ENCODE peak calls at places on chromosomes 4 and X, in six cellular contexts. V, H, M, L, N and E are unnamed samples.

GRCh38 chr4:825063-825968 is 613 bp downstream of the CPLX1 start:
- DNase-seq in V (no peak), L (no peak), M (no peak), H (peak), N (peak), E (no peak)

GRCh38 chrX:8988456-8988855 is 45.5 kb downstream of the FAM9B start:
- DNase-seq in V (no peak), L (no peak), H (no peak), N (no peak), M (peak), E (no peak)

GRCh38 chr4:80219301-80220025 is 22.2 kb downstream of the PRDM8 start:
- DNase-seq in V (no peak), H (peak), L (no peak), N (no peak), M (no peak), E (no peak)

GRCh38 chr4:140085062-140085622 is 68.8 kb downstream of the MAML3 start:
- DNase-seq in N (no peak), H (no peak), V (no peak), L (no peak), M (no peak), E (no peak)

GRCh38 chr4:26496207-26496783 is 6.0 kb upstream of the CCKAR start:
- DNase-seq in N (no peak), L (no peak), M (peak), V (no peak), H (no peak), E (no peak)

GRCh38 chr4:153318696-153319320 is 25.7 kb upstream of the MND1 start:
- DNase-seq in H (peak), V (no peak), L (peak), N (no peak), M (peak), E (peak)

GRCh38 chrX:69289046-69289838 is 124.0 kb upstream of the PJA1 start:
- DNase-seq in N (no peak), V (no peak), L (no peak), H (no peak), M (no peak), E (no peak)

GRCh38 chr4:94995684-94996394 is 238.1 kb downstream of the BMPR1B start:
- DNase-seq in L (no peak), N (no peak), H (no peak), V (no peak), M (no peak), E (no peak)

DNA sequence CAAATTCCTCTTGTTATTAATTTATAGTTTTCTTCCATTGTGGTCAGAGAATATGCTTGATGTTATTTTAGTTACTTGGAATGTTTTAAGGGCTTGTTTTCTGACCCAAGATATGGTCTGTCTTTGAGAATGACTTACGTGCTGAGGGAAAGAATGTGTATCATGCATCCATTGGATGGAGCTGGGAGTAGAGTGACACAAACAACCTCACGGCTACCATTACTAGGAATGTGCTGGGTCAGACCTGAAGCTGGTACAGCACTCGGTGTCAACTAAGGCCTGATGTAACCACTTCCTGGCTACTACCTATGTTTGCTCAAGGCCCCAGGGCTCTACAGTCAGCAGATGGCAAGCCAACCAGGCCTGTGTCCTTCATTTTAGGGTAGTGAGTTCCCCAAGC is 257.8 kb downstream of the FAT4 start:
- DNase-seq in L (no peak), H (no peak), M (no peak), V (no peak), N (no peak), E (no peak)
- TF ChIP-seq POLR2AphosphoS5 in L (no peak), H (no peak), M (no peak), V (no peak), N (no peak), E (no peak)

GRCh38 chr4:52911684-52912294 is 49.7 kb downstream of the RASL11B start:
- DNase-seq in V (peak), L (peak), N (peak), H (peak), M (peak), E (peak)
- TF ChIP-seq TAF1 in V (no peak), L (no peak), N (no peak), H (no peak), M (no peak), E (no peak)

GRCh38 chrX:11758400-11759171 is 549 bp downstream of the MSL3 start:
- DNase-seq in H (peak), M (peak), V (no peak), L (peak), N (peak), E (peak)

GRCh38 chrX:11757397-11757728 is 674 bp upstream of the MSL3 start:
- DNase-seq in L (no peak), N (no peak), H (no peak), V (no peak), M (no peak), E (no peak)

GRCh38 chrX:11759172-11759460 is 1.1 kb downstream of the MSL3 start:
- DNase-seq in N (peak), M (no peak), L (no peak), H (no peak), V (no peak), E (no peak)

GRCh38 chrX:11756354-11757318 is 1.4 kb upstream of the MSL3 start:
- DNase-seq in M (no peak), H (no peak), V (no peak), N (no peak), L (no peak), E (no peak)

GRCh38 chrX:11757729-11758399 is at the start of gene MSL3:
- DNase-seq in N (peak), L (peak), H (peak), V (no peak), M (no peak), E (peak)
- TF ChIP-seq POLR2A in N (no peak), L (no peak), H (peak), V (peak), M (no peak), E (no peak)

GRCh38 chr4:76300012-76300411 is 6.5 kb upstream of the STBD1 start:
- DNase-seq in L (no peak), H (no peak), N (no peak), M (no peak), V (no peak), E (no peak)

GRCh38 chr4:76302856-76303438 is 3.6 kb upstream of the STBD1 start:
- DNase-seq in N (no peak), L (no peak), M (no peak), V (no peak), H (no peak), E (no peak)

GRCh38 chr4:76298227-76298626 is 8.3 kb upstream of the STBD1 start:
- DNase-seq in L (no peak), N (no peak), M (no peak), V (no peak), H (no peak), E (no peak)

GRCh38 chr4:76301775-76302162 is 4.8 kb upstream of the STBD1 start:
- DNase-seq in N (no peak), H (no peak), V (no peak), M (peak), L (no peak), E (no peak)

DNA sequence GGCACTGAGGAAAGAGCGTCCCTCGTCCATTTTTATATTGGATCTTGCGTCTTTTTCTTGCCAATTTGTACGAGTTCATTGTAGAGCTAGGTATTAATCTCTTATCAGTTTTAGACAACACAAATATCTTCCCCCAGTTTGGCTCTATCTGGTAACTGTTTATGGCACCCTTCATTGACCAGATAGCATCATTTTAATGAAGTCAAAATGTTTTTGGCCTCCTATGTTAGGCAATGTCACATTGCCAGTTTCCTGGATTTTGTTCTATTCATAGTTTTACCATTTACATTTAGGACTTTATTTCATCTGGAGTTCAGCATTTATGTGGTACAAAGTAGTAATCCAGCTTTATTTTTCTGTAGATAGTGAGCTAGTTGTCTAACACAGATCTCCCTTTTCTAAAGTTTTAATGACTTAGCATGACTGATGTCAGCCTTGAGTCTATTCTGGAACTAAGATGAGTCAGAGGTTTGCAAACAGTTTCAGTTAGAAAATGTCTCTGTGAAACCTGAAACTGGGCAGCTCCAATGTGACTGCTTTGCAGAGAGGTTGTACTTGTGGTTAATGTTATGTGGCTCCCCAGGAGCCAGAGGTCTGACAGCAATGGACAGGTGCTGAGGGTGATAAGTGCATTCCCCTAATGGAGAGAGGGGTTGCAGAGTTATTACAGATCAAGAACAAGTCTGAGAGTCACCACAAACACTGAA is 5.3 kb upstream of the STBD1 start:
- DNase-seq in V (peak), N (no peak), L (peak), H (peak), M (peak), E (peak)
- TF ChIP-seq POLR2AphosphoS5 in V (no peak), N (no peak), L (no peak), H (peak), M (no peak), E (no peak)

DNA sequence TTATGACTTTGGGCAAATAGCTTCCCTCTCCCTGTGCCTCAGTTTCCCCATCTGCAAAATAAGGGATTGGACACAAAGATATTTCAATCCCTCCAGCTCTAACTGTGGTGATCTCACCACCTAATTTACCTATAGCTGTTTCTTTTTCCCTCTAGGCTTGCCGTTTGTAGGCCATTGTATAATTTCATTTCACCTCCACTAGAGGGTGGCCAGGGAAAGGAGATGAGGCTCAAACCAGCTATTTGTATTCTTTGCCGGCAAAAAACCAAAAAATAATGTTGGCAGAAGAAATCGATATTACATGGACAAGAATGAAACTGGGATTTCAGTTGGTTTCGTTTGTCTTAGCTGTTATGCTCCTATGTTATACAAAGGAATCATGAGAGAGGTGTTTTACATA is 36.1 kb upstream of the DOCK11 start:
- DNase-seq in L (peak), V (peak), H (peak), M (peak), N (no peak), E (peak)
- TF ChIP-seq TAF1 in L (no peak), V (no peak), H (no peak), M (no peak), N (no peak), E (no peak)

GRCh38 chrX:130340271-130340670 is 552 bp downstream of the SLC25A14 start:
- DNase-seq in V (no peak), N (no peak), L (no peak), H (no peak), M (no peak), E (no peak)

GRCh38 chrX:130336531-130336930 is 3.2 kb upstream of the SLC25A14 start:
- DNase-seq in L (no peak), H (no peak), V (no peak), N (no peak), M (no peak), E (no peak)

GRCh38 chrX:130343411-130343810 is 3.7 kb downstream of the SLC25A14 start:
- DNase-seq in H (no peak), L (no peak), V (no peak), M (no peak), N (no peak), E (no peak)

GRCh38 chrX:130339408-130340222 is at the start of gene SLC25A14:
- DNase-seq in L (peak), M (peak), V (peak), N (peak), H (peak), E (peak)
- TF ChIP-seq POLR2A in L (no peak), M (peak), V (peak), N (peak), H (peak), E (no peak)

DNA sequence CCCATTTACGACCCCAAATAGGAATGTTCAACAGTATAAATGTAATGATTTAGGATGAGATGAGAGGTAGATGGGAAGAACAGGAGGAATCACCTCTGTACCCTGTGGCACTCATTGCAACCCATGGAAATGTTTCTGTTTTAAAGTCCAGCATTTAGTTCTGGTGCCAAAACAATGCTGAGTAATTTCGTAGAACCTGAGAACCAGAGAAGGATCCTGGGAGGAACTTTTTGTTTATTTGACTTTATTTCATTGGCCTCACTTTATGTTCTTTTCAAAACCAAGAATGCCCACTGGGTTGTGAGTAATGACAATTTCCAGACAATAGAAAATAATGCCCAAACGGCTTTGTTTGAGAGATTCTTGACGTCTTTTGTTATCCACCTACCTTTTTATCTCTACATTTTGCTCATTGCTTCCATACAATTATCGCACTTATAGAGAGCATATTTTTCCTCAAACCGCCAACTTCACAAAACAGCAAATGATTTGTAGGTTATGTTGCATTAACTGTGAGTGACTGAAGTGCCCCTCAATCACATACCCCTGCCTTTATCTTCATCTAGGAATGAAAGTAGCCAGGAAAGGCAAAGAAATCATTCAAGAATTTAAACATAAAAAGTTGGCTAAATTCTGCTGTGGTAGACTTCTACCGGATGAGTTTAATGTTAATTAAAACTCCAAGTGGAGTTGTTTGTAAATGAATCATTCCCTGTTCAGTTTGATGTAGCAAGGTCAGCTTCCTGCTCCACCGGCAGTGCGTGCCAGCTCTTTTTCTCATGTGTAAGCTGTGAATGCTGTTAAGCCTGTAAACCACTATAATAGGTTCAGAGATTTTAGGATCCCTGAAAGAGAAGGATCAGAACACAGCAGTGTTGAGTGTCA is 111.5 kb downstream of the SHROOM3 start:
- DNase-seq in L (no peak), M (no peak), N (no peak), H (no peak), V (no peak), E (no peak)
- TF ChIP-seq POLR2AphosphoS5 in L (no peak), M (no peak), N (no peak), H (no peak), V (no peak), E (no peak)

GRCh38 chrX:145843196-145843595 is 25.6 kb downstream of the SLITRK2 start:
- DNase-seq in V (no peak), M (no peak), N (no peak), L (no peak), H (no peak), E (no peak)
- TF ChIP-seq TAF1 in V (no peak), M (no peak), N (no peak), L (no peak), H (no peak), E (no peak)

DNA sequence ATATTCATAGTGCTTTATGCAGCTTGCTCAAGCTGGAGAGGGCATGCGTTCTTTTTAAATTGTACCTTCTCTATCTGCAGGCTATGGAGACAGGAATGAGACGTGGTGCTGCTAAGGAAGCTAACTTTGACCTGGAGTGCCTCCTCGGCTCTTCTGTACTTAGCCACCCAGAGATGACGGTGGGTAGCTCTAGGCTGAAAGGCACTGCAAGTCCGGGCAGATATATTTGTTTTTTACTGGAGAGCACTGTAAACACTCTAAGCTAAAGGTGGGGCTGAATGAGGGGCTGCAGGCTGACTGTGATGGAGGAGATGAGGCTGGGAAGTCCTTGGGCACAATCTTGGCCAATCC is 12.1 kb downstream of the ELF4 start:
- DNase-seq in H (no peak), V (no peak), L (no peak), N (no peak), M (no peak), E (no peak)
- TF ChIP-seq POLR2A in H (no peak), V (no peak), L (no peak), N (no peak), M (no peak), E (no peak)